ENCODE peak calls at places on chromosomes 16 and 17, in eight cellular contexts. Z, O, W, K, R, H, L and D are unnamed samples.

GRCh38 chr16:89143911-89144675 is 27.5 kb upstream of the CDH15 start:
- DNase-seq in Z (no peak), O (no peak), W (no peak), K (no peak), R (no peak), H (no peak), L (no peak), D (no peak)

GRCh38 chr17:50875074-50875473 is 8.9 kb upstream of the TOB1 start:
- DNase-seq in Z (no peak), O (no peak), W (no peak), K (no peak), R (no peak), H (no peak), L (no peak), D (no peak)

GRCh38 chr17:49450735-49451134 is 36.1 kb upstream of the PHB1 start:
- DNase-seq in Z (no peak), O (no peak), W (peak; percentile 34), K (no peak), R (no peak), H (no peak), L (no peak), D (no peak)

GRCh38 chr17:19939993-19940721 is 37.5 kb downstream of the AKAP10 start:
- DNase-seq in Z (no peak), O (no peak), W (no peak), K (no peak), R (no peak), H (no peak), L (no peak), D (no peak)

GRCh38 chr16:48115299-48115698 is 40.5 kb downstream of the ABCC12 start:
- DNase-seq in Z (no peak), O (no peak), W (no peak), K (no peak), R (no peak), H (no peak), L (no peak), D (no peak)

GRCh38 chr17:9645858-9646555 is 690 bp downstream of the USP43 start:
- DNase-seq in Z (no peak), O (no peak), W (no peak), K (no peak), R (peak; percentile 71), H (no peak), L (peak; percentile 74), D (no peak)

GRCh38 chr16:83915491-83915890 is 16.6 kb downstream of the MLYCD start:
- DNase-seq in Z (no peak), O (no peak), W (no peak), K (no peak), R (no peak), H (no peak), L (no peak), D (no peak)

GRCh38 chr17:68381076-68381900 is 76.0 kb downstream of the WIPI1 start:
- DNase-seq in Z (no peak), O (no peak), W (no peak), K (peak; percentile 73), R (no peak), H (no peak), L (no peak), D (peak; percentile 87)

GRCh38 chr16:52549011-52549692 is 2.2 kb upstream of the TOX3 start:
- DNase-seq in Z (no peak), O (no peak), W (no peak), K (no peak), R (peak; percentile 40), H (no peak), L (peak; percentile 88), D (no peak)

GRCh38 chr16:88461291-88462269 is 8.5 kb downstream of the ZFPM1 start:
- DNase-seq in Z (no peak), O (no peak), W (no peak), K (no peak), R (peak; percentile 73), H (peak; percentile 76), L (peak; percentile 92), D (no peak)

GRCh38 chr17:35700157-35700556 is 31.3 kb upstream of the RASL10B start:
- DNase-seq in Z (no peak), O (no peak), W (no peak), K (no peak), R (no peak), H (no peak), L (no peak), D (no peak)

GRCh38 chr16:4660454-4661007 is 32.8 kb upstream of the NUDT16L1 start:
- DNase-seq in Z (peak; percentile 49), O (peak; percentile 71), W (no peak), K (peak; percentile 11), R (peak; percentile 14), H (no peak), L (no peak), D (peak; percentile 30)

GRCh38 chr17:47732399-47733046 is 513 bp upstream of the TBX21 start:
- DNase-seq in Z (peak; percentile 10), O (no peak), W (no peak), K (no peak), R (no peak), H (no peak), L (peak; percentile 43), D (no peak)

GRCh38 chr17:35804658-35805192 is 4.6 kb upstream of the TAF15 start:
- DNase-seq in Z (no peak), O (peak; percentile 59), W (peak; percentile 86), K (peak; percentile 87), R (peak; percentile 89), H (peak; percentile 68), L (peak; percentile 96), D (peak; percentile 79)

GRCh38 chr16:88527186-88527936 is 42.8 kb upstream of the ZC3H18 start:
- DNase-seq in Z (peak; percentile 50), O (no peak), W (peak; percentile 67), K (peak; percentile 5), R (peak; percentile 80), H (no peak), L (peak; percentile 66), D (no peak)

GRCh38 chr16:10370096-10370726 is 15.7 kb upstream of the ATF7IP2 start:
- DNase-seq in Z (no peak), O (no peak), W (no peak), K (no peak), R (no peak), H (no peak), L (peak; percentile 81), D (no peak)

GRCh38 chr17:77459018-77459755 is 318.4 kb downstream of the SEC14L1 start:
- DNase-seq in Z (no peak), O (peak; percentile 66), W (peak; percentile 63), K (no peak), R (no peak), H (no peak), L (no peak), D (no peak)

GRCh38 chr16:75062135-75062943 is 54.2 kb downstream of the LDHD start:
- DNase-seq in Z (no peak), O (no peak), W (no peak), K (no peak), R (peak; percentile 51), H (no peak), L (no peak), D (no peak)

GRCh38 chr17:1491406-1492248 is 859 bp downstream of the MYO1C start:
- DNase-seq in Z (no peak), O (no peak), W (peak; percentile 68), K (no peak), R (peak; percentile 82), H (no peak), L (no peak), D (no peak)

GRCh38 chr17:45227631-45228120 is 6.0 kb downstream of the FMNL1 start:
- DNase-seq in Z (no peak), O (peak; percentile 43), W (peak; percentile 25), K (no peak), R (no peak), H (no peak), L (no peak), D (no peak)

GRCh38 chr16:2025878-2026460 is 733 bp upstream of the NHERF2 start:
- DNase-seq in Z (no peak), O (no peak), W (no peak), K (no peak), R (no peak), H (no peak), L (no peak), D (no peak)
- H3K4me3 ChIP-seq in Z (peak overlapping the region; percentile 78), O (no peak overlapping the region), W (no peak overlapping the region), K (peak overlapping the region; percentile 28), R (no peak overlapping the region), H (peak overlapping the region; percentile 26), L (no peak overlapping the region), D (peak overlapping the region; percentile 43)

DNA sequence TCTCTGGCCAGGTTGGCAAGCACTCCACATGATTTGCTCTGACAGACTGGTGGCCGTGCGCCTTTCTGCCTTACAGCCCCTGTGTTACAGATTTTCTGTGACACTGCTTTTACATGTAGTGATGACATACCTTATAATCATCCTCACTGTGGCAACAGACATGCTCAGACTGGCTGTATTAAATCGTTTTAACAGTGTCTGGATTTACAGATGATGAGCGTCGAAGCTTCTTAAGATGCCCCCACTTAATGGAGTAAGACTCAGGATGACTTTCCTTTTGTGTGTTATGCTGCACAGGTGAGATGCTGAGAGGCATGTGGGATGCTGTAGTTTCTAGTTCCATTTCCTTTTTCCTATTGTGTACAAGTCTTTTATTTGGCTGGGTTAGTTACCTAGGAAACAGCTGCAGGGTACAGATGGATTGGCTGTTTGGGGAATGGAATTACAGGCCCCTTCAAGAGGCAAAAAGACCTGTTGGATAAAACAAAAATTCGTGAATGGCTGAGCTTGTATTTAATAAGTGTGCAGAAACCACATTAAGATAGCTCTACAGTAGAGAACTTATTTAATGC is 20.9 kb upstream of the VWA3A start:
- DNase-seq in Z (no peak), O (no peak), W (no peak), K (no peak), R (no peak), H (no peak), L (peak; percentile 23), D (no peak)
- H3K4me3 ChIP-seq in Z (no peak overlapping the region), O (no peak overlapping the region), W (no peak overlapping the region), K (no peak overlapping the region), R (no peak overlapping the region), H (no peak overlapping the region), L (no peak overlapping the region), D (no peak overlapping the region)

GRCh38 chr16:68069511-68070248 is 15.5 kb upstream of the NFATC3 start:
- DNase-seq in Z (no peak), O (peak; percentile 75), W (no peak), K (no peak), R (no peak), H (no peak), L (no peak), D (no peak)
- H3K4me3 ChIP-seq in Z (no peak overlapping the region), O (peak overlapping the region; percentile 13), W (no peak overlapping the region), K (no peak overlapping the region), R (no peak overlapping the region), H (no peak overlapping the region), L (no peak overlapping the region), D (no peak overlapping the region)

GRCh38 chr17:36939059-36939943 is 2.0 kb downstream of the LHX1 start:
- DNase-seq in Z (no peak), O (no peak), W (no peak), K (no peak), R (no peak), H (no peak), L (no peak), D (no peak)

GRCh38 chr17:36941265-36942021 is 4.2 kb downstream of the LHX1 start:
- DNase-seq in Z (no peak), O (no peak), W (no peak), K (no peak), R (no peak), H (no peak), L (no peak), D (no peak)

GRCh38 chr17:36938566-36939058 is 1.3 kb downstream of the LHX1 start:
- DNase-seq in Z (no peak), O (no peak), W (no peak), K (no peak), R (no peak), H (no peak), L (no peak), D (no peak)

GRCh38 chr17:36940313-36941264 is 3.3 kb downstream of the LHX1 start:
- DNase-seq in Z (no peak), O (no peak), W (no peak), K (no peak), R (no peak), H (no peak), L (no peak), D (no peak)

GRCh38 chr17:36939944-36940312 is 2.7 kb downstream of the LHX1 start:
- DNase-seq in Z (no peak), O (no peak), W (no peak), K (no peak), R (no peak), H (no peak), L (no peak), D (no peak)
- H3K4me3 ChIP-seq in Z (no peak overlapping the region), O (no peak overlapping the region), W (no peak overlapping the region), K (no peak overlapping the region), R (peak overlapping the region; percentile 42), H (no peak overlapping the region), L (peak overlapping the region; percentile 84), D (no peak overlapping the region)